ENCODE peak calls at places on chromosome 2, in nine cellular contexts. G is bronchial epithelial cell, V is SJSA1, O is mucosa of descending colon, J is GM23248, K is right cardiac atrium, H is PC-9, X is astrocyte of the spinal cord, E is A549. W is an unnamed sample.

GRCh38 chr2:234595829-234596228 is 98.9 kb upstream of the ARL4C start:
- DNase-seq in E (no peak), K (no peak), X (peak), H (no peak), O (no peak), J (peak), G (no peak), V (peak), W (no peak)

GRCh38 chr2:225173909-225174308 is 131.6 kb upstream of the DOCK10 start:
- DNase-seq in O (no peak), E (no peak), K (no peak), X (no peak), J (peak), G (no peak), V (no peak), H (no peak), W (no peak)

GRCh38 chr2:160279813-160280465 is 79.9 kb upstream of the ITGB6 start:
- DNase-seq in K (no peak), X (no peak), V (peak), H (no peak), O (no peak), J (peak), G (peak), E (no peak), W (no peak)

GRCh38 chr2:168663993-168664392 is 138.4 kb upstream of the NOSTRIN start:
- DNase-seq in V (no peak), K (no peak), O (no peak), E (no peak), G (no peak), J (no peak), H (no peak), X (peak), W (no peak)

GRCh38 chr2:134611316-134611715 is 107.5 kb downstream of the TMEM163 start:
- DNase-seq in G (no peak), H (no peak), J (no peak), O (no peak), X (no peak), V (no peak), E (no peak), K (no peak), W (no peak)

GRCh38 chr2:239601880-239602279 is 201.1 kb upstream of the HDAC4 start:
- DNase-seq in E (no peak), O (peak), G (no peak), J (no peak), X (no peak), H (no peak), K (no peak), V (no peak), W (no peak)

GRCh38 chr2:26757873-26758789 is 6.0 kb upstream of the SLC35F6 start:
- DNase-seq in G (peak), E (peak), V (peak), X (peak), O (no peak), K (no peak), H (peak), J (peak), W (peak)

GRCh38 chr2:136238552-136239346 is 120.8 kb upstream of the CXCR4 start:
- DNase-seq in K (no peak), E (no peak), J (peak), H (peak), X (peak), O (no peak), V (peak), G (peak), W (peak)

GRCh38 chr2:107072150-107072940 is 186.4 kb upstream of the ST6GAL2 start:
- DNase-seq in O (no peak), H (no peak), G (peak), V (peak), X (no peak), J (peak), K (no peak), E (no peak), W (no peak)

GRCh38 chr2:234863043-234863934 is 88.5 kb upstream of the SH3BP4 start:
- DNase-seq in K (peak), E (peak), H (no peak), X (peak), O (no peak), J (peak), G (peak), V (peak), W (no peak)

GRCh38 chr2:67451086-67451832 is 54.1 kb downstream of the ETAA1 start:
- DNase-seq in E (peak), V (peak), G (peak), X (peak), H (no peak), K (no peak), O (no peak), J (peak), W (peak)

GRCh38 chr2:9291866-9292265 is 85.3 kb downstream of the ASAP2 start:
- DNase-seq in H (no peak), V (no peak), K (no peak), E (no peak), O (no peak), G (no peak), J (no peak), X (no peak), W (no peak)

GRCh38 chr2:167192833-167193232 is 304.6 kb downstream of the XIRP2 start:
- DNase-seq in J (peak), V (peak), E (no peak), H (no peak), G (no peak), X (peak), K (no peak), O (no peak), W (no peak)

GRCh38 chr2:17520761-17521160 is 2.5 kb upstream of the RAD51AP2 start:
- DNase-seq in V (no peak), X (no peak), G (no peak), K (no peak), J (no peak), E (no peak), H (no peak), O (no peak), W (no peak)

GRCh38 chr2:165239230-165239629 is at the start of gene SCN2A:
- DNase-seq in J (peak), X (peak), E (no peak), G (peak), O (no peak), H (no peak), K (no peak), V (peak), W (peak)

GRCh38 chr2:170969872-170970271 is 40.8 kb downstream of the GORASP2 start:
- DNase-seq in J (no peak), O (no peak), V (no peak), H (no peak), G (no peak), E (no peak), X (no peak), K (peak), W (no peak)

GRCh38 chr2:188898261-188898660 is 75.9 kb upstream of the COL3A1 start:
- DNase-seq in H (no peak), K (no peak), E (no peak), J (peak), X (no peak), G (no peak), O (no peak), V (no peak), W (no peak)

GRCh38 chr2:188202777-188203176 is 88.9 kb upstream of the GULP1 start:
- DNase-seq in V (no peak), E (no peak), O (no peak), H (no peak), J (no peak), G (no peak), K (no peak), X (no peak), W (no peak)

GRCh38 chr2:24635181-24635580 is 144.1 kb downstream of the NCOA1 start:
- DNase-seq in X (no peak), J (peak), H (no peak), G (no peak), V (no peak), O (no peak), E (no peak), K (no peak), W (peak)

GRCh38 chr2:2840101-2840531 is 509.0 kb upstream of the MYT1L start:
- DNase-seq in K (no peak), O (no peak), E (no peak), H (no peak), X (no peak), G (no peak), J (no peak), V (no peak), W (no peak)

GRCh38 chr2:221370942-221371221 is 201.2 kb downstream of the EPHA4 start:
- DNase-seq in H (no peak), X (no peak), K (no peak), G (no peak), O (no peak), V (no peak), J (no peak), E (no peak), W (no peak)

GRCh38 chr2:239936838-239937581 is 88.1 kb downstream of the NDUFA10 start:
- DNase-seq in H (no peak), O (peak), K (no peak), X (no peak), G (no peak), J (no peak), V (no peak), E (no peak), W (no peak)

GRCh38 chr2:15561574-15562344 is 625 bp upstream of the NBAS start:
- DNase-seq in V (no peak), G (no peak), O (no peak), H (no peak), E (peak), K (peak), X (peak), J (peak), W (no peak)

GRCh38 chr2:99101697-99102096 is 39.8 kb upstream of the C2orf15 start:
- DNase-seq in X (peak), O (no peak), H (no peak), K (no peak), V (no peak), G (no peak), E (no peak), J (peak), W (no peak)

GRCh38 chr2:111678161-111678560 is 205.8 kb downstream of the ANAPC1 start:
- DNase-seq in E (no peak), J (no peak), H (no peak), O (no peak), G (no peak), K (no peak), V (no peak), X (no peak), W (no peak)

GRCh38 chr2:149094217-149095015 is 55.9 kb downstream of the LYPD6B start:
- DNase-seq in V (peak), G (no peak), X (peak), J (peak), K (no peak), H (no peak), O (no peak), E (no peak), W (no peak)

GRCh38 chr2:58039170-58039611 is 7.4 kb upstream of the VRK2 start:
- DNase-seq in J (peak), E (no peak), G (no peak), V (no peak), O (no peak), K (no peak), X (peak), H (no peak), W (no peak)
- H3K4me3 ChIP-seq in J (peak), E (no peak), G (no peak), V (no peak), O (no peak), K (no peak), X (no peak), H (no peak), W (no peak)

DNA sequence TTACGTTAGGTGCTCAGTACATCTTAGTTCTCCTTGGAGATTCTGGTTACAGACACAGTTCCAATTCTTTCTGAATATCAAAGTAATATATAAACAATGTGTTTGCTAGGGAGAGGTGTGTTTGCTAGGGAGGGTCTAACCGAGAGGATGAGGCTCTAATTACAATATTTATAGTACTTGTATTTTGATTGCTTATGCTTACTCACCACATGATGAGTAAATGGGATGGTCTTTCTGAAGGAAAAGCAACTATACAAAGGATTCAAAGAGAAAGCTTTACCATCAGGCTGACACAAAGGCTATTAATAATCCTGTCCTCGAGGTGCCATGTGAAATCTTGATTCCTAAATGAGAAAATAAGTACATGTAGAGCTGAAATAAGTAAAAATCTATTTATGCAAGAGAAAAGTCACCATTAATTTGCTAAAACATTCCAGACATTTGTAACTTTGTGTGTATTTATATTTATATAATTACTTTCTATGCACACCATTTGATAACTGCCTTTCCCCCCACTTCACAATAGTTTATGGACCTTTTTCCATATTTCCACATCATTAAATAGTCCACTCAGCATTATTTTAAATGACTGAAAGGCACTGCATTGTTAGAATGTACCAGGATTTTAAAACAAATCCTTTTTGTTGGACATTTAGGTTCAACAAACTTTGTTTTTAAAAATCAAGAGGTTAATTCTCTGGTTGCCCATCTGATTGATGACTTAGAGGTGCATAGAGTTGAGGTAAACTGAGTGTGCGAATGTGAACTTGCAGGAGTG is 94.5 kb upstream of the FN1 start:
- DNase-seq in E (no peak), O (no peak), H (no peak), V (peak), J (peak), G (peak), X (peak), K (no peak), W (no peak)
- H3K4me3 ChIP-seq in E (no peak), O (no peak), H (no peak), V (no peak), J (no peak), G (no peak), X (no peak), K (no peak), W (no peak)

GRCh38 chr2:65416321-65416720 is 16.1 kb downstream of the SPRED2 start:
- DNase-seq in V (no peak), E (no peak), O (no peak), G (no peak), X (no peak), K (no peak), J (no peak), H (no peak), W (no peak)
- H3K4me3 ChIP-seq in V (no peak), E (no peak), O (no peak), G (no peak), X (no peak), K (no peak), J (no peak), H (no peak), W (no peak)

GRCh38 chr2:54572262-54572635 is 116.1 kb downstream of the SPTBN1 start:
- DNase-seq in V (peak), H (peak), X (peak), G (peak), K (no peak), J (peak), E (peak), O (no peak), W (no peak)
- H3K4me3 ChIP-seq in V (no peak), H (peak), X (no peak), G (no peak), K (no peak), J (peak), E (peak), O (no peak), W (no peak)

GRCh38 chr2:39304200-39304599 is 60.4 kb upstream of the CDKL4 start:
- DNase-seq in K (no peak), H (no peak), X (peak), J (peak), E (no peak), V (no peak), G (no peak), O (no peak), W (no peak)

GRCh38 chr2:39301352-39301751 is 57.6 kb upstream of the CDKL4 start:
- DNase-seq in K (no peak), O (no peak), H (no peak), E (no peak), J (no peak), V (no peak), G (no peak), X (no peak), W (no peak)

GRCh38 chr2:39304729-39305128 is 61.0 kb upstream of the CDKL4 start:
- DNase-seq in V (no peak), O (no peak), E (no peak), K (no peak), G (no peak), X (no peak), J (no peak), H (no peak), W (no peak)

DNA sequence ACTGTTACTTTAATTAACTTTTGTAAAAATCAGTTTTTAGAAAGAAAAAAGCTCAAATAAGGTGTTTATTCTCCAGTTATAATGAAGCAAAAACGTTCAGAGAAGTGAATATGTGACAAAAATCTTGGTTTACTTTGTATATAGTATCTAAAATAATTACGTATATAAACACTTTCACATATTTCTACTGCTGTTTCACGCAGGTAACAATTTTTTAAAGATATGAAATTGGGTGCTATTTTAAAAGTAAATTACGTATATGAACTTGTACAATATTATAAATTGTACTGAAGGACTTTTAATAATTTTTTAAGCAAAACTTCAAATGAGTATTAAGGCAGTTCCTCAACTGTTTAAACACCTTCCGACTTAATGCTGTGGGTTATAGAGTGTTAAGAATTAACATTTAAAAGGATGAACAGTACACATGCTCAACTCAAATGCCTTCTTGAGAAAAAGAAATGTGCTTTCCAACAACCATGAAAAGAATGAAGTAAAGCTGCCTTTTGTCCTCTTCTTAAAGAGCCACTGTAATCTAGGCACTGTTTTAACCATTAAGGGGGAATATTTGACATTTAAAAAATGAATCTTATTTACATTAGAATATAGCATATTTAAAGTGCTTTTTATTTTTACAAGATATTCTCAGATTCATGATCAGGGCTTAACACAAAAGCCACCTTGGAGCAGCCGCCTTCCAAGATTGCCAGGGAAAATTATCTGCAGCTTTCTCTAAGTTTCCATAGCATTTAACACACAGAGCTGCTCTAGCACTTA is 56.5 kb upstream of the CDKL4 start:
- DNase-seq in V (no peak), H (no peak), X (no peak), K (no peak), G (no peak), J (no peak), O (no peak), E (no peak), W (no peak)
- H3K4me3 ChIP-seq in V (no peak), H (no peak), X (no peak), K (no peak), G (no peak), J (no peak), O (no peak), E (no peak), W (no peak)

DNA sequence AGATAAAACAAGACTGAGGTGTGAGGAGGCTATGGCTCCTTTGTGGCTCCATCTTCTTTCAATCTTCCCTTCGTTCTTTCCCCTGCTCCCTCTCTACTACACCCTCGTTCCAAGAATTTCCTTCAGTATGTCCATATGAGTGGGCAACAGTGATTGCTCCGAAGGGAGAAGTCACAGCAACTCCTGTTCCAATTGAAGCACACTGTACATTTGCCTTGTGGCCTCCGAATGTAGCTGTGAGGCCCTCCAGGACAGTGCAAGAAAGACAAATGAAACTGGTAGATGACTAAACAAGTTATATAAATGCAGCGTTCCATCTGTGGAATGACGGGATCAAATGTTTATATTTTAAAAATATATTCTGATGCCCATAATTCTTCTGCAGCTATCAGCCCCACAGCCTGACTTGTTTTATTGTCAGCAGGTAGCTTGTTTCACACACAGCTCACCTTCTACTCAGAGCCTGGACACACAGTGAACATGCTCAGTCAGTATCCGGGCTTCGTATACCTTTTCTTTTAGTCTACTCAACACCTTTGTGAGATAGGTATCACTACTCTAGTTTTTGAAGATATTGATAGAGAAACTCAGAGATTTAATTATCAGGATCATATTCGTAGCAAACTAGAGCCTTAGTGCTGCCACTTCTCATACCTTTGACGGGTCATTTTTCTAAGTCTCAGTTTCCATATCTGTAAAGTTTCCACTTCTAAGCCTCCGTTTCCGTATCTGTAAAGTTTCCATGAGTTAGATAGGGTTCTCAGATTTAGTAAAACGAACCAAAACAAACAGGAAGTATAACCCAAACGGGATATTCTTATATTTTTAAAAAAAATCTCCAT is 216.7 kb upstream of the STON1 start:
- DNase-seq in E (no peak), X (no peak), K (no peak), V (no peak), O (no peak), G (peak), H (no peak), J (no peak), W (no peak)
- H3K4me3 ChIP-seq in E (peak), X (peak), K (peak), V (peak), O (peak), G (peak), H (no peak), J (peak), W (peak)

DNA sequence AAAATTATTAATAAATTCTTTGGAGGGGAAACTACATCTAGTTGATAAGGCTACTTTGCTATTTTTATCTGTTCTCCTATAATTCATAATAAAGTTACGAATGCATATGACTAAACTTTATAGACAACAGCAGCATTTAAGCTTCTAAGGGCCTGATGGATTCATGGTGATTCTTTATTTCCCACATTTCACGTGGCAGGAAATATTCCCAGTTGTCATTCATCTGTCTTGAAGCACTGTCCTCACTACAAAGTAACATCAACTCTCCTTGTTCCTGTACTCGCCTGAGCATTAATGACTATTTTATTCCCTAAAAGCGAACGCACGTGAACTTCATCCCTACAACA is 2.6 kb downstream of the SATB2 start:
- DNase-seq in J (no peak), O (no peak), K (no peak), H (no peak), X (no peak), V (no peak), E (no peak), G (no peak), W (no peak)
- H3K4me3 ChIP-seq in J (peak), O (no peak), K (peak), H (peak), X (peak), V (peak), E (peak), G (no peak), W (no peak)

DNA sequence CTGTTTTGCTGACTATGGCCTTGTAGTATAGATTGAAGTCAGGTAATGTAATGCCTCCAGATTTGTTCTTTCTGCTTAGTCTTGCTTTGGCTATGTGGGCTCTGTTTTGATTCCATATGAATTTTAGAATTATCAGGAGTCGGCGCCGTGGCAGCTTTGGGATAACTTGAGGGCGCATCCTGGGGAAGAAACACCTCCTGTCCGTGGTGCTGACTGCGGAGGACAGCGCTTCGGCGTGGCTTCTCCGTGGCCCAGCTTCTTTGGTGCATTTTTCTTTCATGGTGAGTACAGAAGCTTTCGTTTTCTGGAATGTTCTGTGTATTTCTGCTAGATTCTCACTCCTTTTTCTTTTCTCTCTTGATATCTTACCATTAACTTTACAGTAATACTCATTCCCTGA is 25.2 kb downstream of the CCDC74A start:
- DNase-seq in G (no peak), J (no peak), K (no peak), O (no peak), H (no peak), X (no peak), E (no peak), V (no peak), W (no peak)
- H3K4me3 ChIP-seq in G (no peak), J (no peak), K (no peak), O (no peak), H (no peak), X (no peak), E (no peak), V (no peak), W (no peak)

W was measured in HFF-Myc.